ENCODE peak calls at places on chromosomes 6 and 20, in seven cellular contexts. K is ovary, T is esophagus squamous epithelium, Z is IMR-90, A is heart left ventricle, J is gastrocnemius medialis, X is A549. Y is an unnamed sample.

GRCh38 chr6:112086744-112087135 is 542 bp downstream of the TUBE1 start:
- DNase-seq in K (no peak), J (no peak), A (no peak), Z (peak; percentile 64), X (peak; percentile 51), T (no peak), Y (no peak)

GRCh38 chr20:13744403-13744802 is 40.3 kb downstream of the ESF1 start:
- DNase-seq in J (no peak), Z (no peak), K (no peak), A (no peak), T (no peak), X (no peak), Y (no peak)

GRCh38 chr6:154615483-154616025 is 105.1 kb upstream of the CNKSR3 start:
- DNase-seq in X (peak; percentile 87), A (peak; percentile 82), T (no peak), J (peak; percentile 11), K (peak; percentile 43), Z (peak; percentile 60), Y (peak; percentile 62)

GRCh38 chr6:15623282-15624116 is 39.3 kb downstream of the DTNBP1 start:
- DNase-seq in A (no peak), K (peak; percentile 27), J (no peak), X (no peak), Z (peak; percentile 43), T (no peak), Y (peak; percentile 11)

GRCh38 chr20:20837574-20838021 is 125.2 kb upstream of the RALGAPA2 start:
- DNase-seq in A (no peak), T (no peak), J (peak; percentile 22), X (peak; percentile 59), K (peak; percentile 72), Z (peak; percentile 35), Y (no peak)

GRCh38 chr6:11585426-11586016 is 48.0 kb downstream of the TMEM170B start:
- DNase-seq in J (no peak), T (no peak), A (no peak), X (peak; percentile 58), K (no peak), Z (peak; percentile 79), Y (no peak)

GRCh38 chr6:57021086-57021720 is 25.3 kb upstream of the KIAA1586 start:
- DNase-seq in X (peak; percentile 42), J (no peak), K (no peak), Z (peak; percentile 64), A (no peak), T (no peak), Y (peak; percentile 35)

GRCh38 chr6:5981274-5982026 is 25.3 kb downstream of the NRN1 start:
- DNase-seq in A (no peak), X (no peak), T (no peak), Z (peak; percentile 9), K (no peak), J (no peak), Y (no peak)

GRCh38 chr6:25641940-25642666 is 9.9 kb upstream of the SCGN start:
- DNase-seq in X (peak; percentile 72), T (no peak), Z (no peak), A (no peak), K (no peak), J (no peak), Y (no peak)

GRCh38 chr6:25642667-25643328 is 9.2 kb upstream of the SCGN start:
- DNase-seq in A (no peak), X (no peak), K (no peak), T (no peak), Z (no peak), J (no peak), Y (no peak)

GRCh38 chr6:25649611-25650010 is 2.4 kb upstream of the SCGN start:
- DNase-seq in J (no peak), X (no peak), Z (no peak), A (no peak), K (no peak), T (no peak), Y (no peak)

GRCh38 chr6:25641377-25641776 is 10.6 kb upstream of the SCGN start:
- DNase-seq in T (no peak), A (no peak), Z (no peak), X (no peak), K (no peak), J (no peak), Y (no peak)

GRCh38 chr6:25645916-25646315 is 6.1 kb upstream of the SCGN start:
- DNase-seq in T (no peak), A (no peak), J (no peak), K (no peak), Z (no peak), X (no peak), Y (no peak)
- TF ChIP-seq POLR2A in T (no peak), A (no peak), J (no peak), K (no peak), Z (no peak), X (no peak), Y (no peak)

GRCh38 chr20:63594043-63594561 is 20.1 kb upstream of the HELZ2 start:
- DNase-seq in K (no peak), Z (peak; percentile 53), X (no peak), J (no peak), A (peak; percentile 30), T (no peak), Y (peak; percentile 61)

GRCh38 chr20:63597651-63598478 is 23.8 kb upstream of the HELZ2 start:
- DNase-seq in K (no peak), J (no peak), A (peak; percentile 42), X (no peak), Z (no peak), T (no peak), Y (no peak)

GRCh38 chr20:63595416-63596127 is 21.5 kb upstream of the HELZ2 start:
- DNase-seq in K (no peak), J (no peak), Z (no peak), X (no peak), T (no peak), A (peak; percentile 50), Y (no peak)

GRCh38 chr20:63598479-63599395 is 24.7 kb upstream of the HELZ2 start:
- DNase-seq in K (no peak), X (no peak), A (no peak), J (no peak), T (no peak), Z (no peak), Y (no peak)

DNA sequence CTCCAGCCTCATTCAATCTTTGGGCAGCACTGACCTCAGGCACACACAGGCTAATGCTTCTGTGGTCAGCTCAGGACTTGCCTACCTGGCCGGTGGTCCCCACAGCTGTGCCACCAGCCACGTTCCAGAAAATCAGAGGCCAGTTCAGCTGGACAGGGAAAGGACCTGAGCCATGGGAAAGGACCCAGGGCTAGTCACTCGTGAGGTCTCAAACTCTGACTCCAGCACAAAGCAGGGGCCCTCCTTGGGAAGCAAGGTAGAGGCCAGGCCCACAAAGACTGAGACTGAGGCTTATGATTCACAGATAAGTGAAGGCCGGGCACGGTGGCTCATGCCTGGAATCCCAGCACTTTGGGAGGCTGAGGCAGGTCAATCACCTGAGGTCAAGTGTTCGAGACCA is 22.4 kb upstream of the HELZ2 start:
- DNase-seq in T (no peak), K (no peak), A (peak; percentile 11), X (no peak), J (no peak), Z (no peak), Y (no peak)
- TF ChIP-seq POLR2A in T (no peak), K (no peak), A (no peak), X (no peak), J (no peak), Z (no peak), Y (no peak)

GRCh38 chr6:31582230-31582601 is at the start of gene LTB:
- DNase-seq in T (no peak), Z (no peak), X (no peak), J (no peak), A (no peak), K (no peak), Y (no peak)

GRCh38 chr6:31579546-31580445 is 2.4 kb downstream of the LTB start:
- DNase-seq in A (no peak), X (no peak), T (no peak), J (no peak), Z (no peak), K (no peak), Y (no peak)

GRCh38 chr6:31580446-31580755 is 1.8 kb downstream of the LTB start:
- DNase-seq in K (no peak), A (no peak), X (no peak), Z (no peak), T (no peak), J (no peak), Y (no peak)

GRCh38 chr6:31581511-31582229 is 554 bp downstream of the LTB start:
- DNase-seq in Z (no peak), A (no peak), X (no peak), J (no peak), K (peak; percentile 41), T (no peak), Y (no peak)

GRCh38 chr6:31580807-31581437 is 1.3 kb downstream of the LTB start:
- DNase-seq in T (no peak), K (peak; percentile 91), A (peak; percentile 95), Z (peak; percentile 71), X (peak; percentile 64), J (peak; percentile 66), Y (peak; percentile 59)
- TF ChIP-seq POLR2A in T (no peak), K (no peak), A (no peak), Z (no peak), X (peak; percentile 44), J (no peak), Y (peak; percentile 44)

GRCh38 chr20:3846378-3846739 is 275 bp upstream of the MAVS start:
- DNase-seq in A (no peak), K (no peak), T (no peak), J (no peak), X (no peak), Z (no peak), Y (no peak)

GRCh38 chr20:3848565-3848964 is 1.9 kb downstream of the MAVS start:
- DNase-seq in X (no peak), K (no peak), Z (no peak), T (no peak), A (no peak), J (no peak), Y (no peak)

GRCh38 chr20:3843490-3843889 is 3.1 kb upstream of the MAVS start:
- DNase-seq in X (peak; percentile 71), J (no peak), T (no peak), K (no peak), Z (peak; percentile 84), A (no peak), Y (peak; percentile 87)

GRCh38 chr20:3847419-3847940 is 846 bp downstream of the MAVS start:
- DNase-seq in K (no peak), T (no peak), Z (no peak), X (no peak), J (no peak), A (no peak), Y (no peak)

GRCh38 chr20:3846740-3847418 is at the start of gene MAVS:
- DNase-seq in Z (peak; percentile 70), T (peak; percentile 22), A (peak; percentile 96), K (peak; percentile 90), J (peak; percentile 79), X (peak; percentile 87), Y (peak; percentile 81)
- TF ChIP-seq POLR2A in Z (peak; percentile 82), T (peak; percentile 15), A (peak; percentile 63), K (peak; percentile 73), J (peak; percentile 84), X (peak; percentile 78), Y (peak; percentile 62)

DNA sequence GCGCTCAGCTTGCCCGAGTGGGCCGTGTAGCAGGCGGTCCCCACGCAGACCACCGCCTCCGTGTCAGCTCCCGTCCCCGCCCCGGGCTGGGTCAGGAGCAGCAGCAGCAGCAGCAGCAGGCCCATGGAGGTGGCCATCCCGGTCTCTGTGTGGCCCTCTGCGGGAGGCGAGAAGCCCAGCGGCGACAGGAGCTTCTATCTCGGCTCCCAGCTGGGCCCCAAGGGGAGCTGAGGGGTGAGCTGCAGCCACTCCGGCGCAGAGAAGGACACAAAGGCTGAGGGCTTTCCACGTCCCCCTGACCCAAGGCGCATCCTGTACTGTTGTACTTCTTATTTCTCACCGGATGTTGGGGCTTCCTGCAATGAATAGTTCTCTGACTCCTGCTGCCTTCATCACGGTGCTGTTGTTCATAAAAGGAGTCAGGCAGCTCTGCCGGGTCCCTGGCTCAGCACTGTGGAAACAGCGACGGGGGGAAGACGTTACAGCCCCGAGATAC is at the start of gene CD93:
- DNase-seq in K (peak; percentile 30), A (peak; percentile 77), T (no peak), J (no peak), Z (peak; percentile 10), X (no peak), Y (no peak)
- TF ChIP-seq POLR2A in K (no peak), A (no peak), T (no peak), J (peak; percentile 50), Z (no peak), X (no peak), Y (no peak)